ENCODE peak calls at places on chromosomes 16 and 17, in seven cellular contexts. E is IMR-90, V is HL-60, A is AG04450, F is lower lobe of right lung, Z is keratinocyte, N is HCT116. Y is an unnamed sample. For H3K27me3, the result is how much of the 10 kb centered on the place peaks cover.

GRCh38 chr17:10058924-10059683 is 139.3 kb downstream of the GAS7 start:
- DNase-seq in E (no peak), V (no peak), A (no peak), F (peak), Z (no peak), N (no peak), Y (no peak)

GRCh38 chr17:42405963-42406495 is 17.0 kb downstream of the CAVIN1 start:
- DNase-seq in E (peak), V (no peak), A (no peak), F (peak), Z (no peak), N (no peak), Y (peak)

GRCh38 chr16:66547101-66547989 is 2.6 kb downstream of the TK2 start:
- DNase-seq in E (no peak), V (no peak), A (no peak), F (no peak), Z (no peak), N (no peak), Y (no peak)

GRCh38 chr17:74201250-74201649 is 2.2 kb upstream of the RPL38 start:
- DNase-seq in E (peak), V (no peak), A (no peak), F (no peak), Z (no peak), N (no peak), Y (no peak)

GRCh38 chr16:48011888-48012658 is 143.7 kb downstream of the ABCC12 start:
- DNase-seq in E (no peak), V (no peak), A (no peak), F (no peak), Z (no peak), N (no peak), Y (no peak)

GRCh38 chr16:17062676-17063075 is 408.1 kb downstream of the XYLT1 start:
- DNase-seq in E (no peak), V (no peak), A (no peak), F (no peak), Z (no peak), N (no peak), Y (no peak)

GRCh38 chr17:28092109-28092508 is 49.6 kb downstream of the NLK start:
- DNase-seq in E (no peak), V (no peak), A (no peak), F (no peak), Z (no peak), N (no peak), Y (no peak)

GRCh38 chr17:55704412-55704811 is 18.3 kb downstream of the TMEM100 start:
- DNase-seq in E (no peak), V (no peak), A (no peak), F (no peak), Z (no peak), N (no peak), Y (no peak)

GRCh38 chr17:27491713-27492190 is 35.5 kb downstream of the KSR1 start:
- DNase-seq in E (no peak), V (no peak), A (no peak), F (no peak), Z (no peak), N (no peak), Y (no peak)

GRCh38 chr16:87074635-87075318 is 242.4 kb downstream of the C16orf95 start:
- DNase-seq in E (no peak), V (no peak), A (no peak), F (no peak), Z (no peak), N (no peak), Y (no peak)

GRCh38 chr16:67241008-67241900 is 6.0 kb downstream of the FHOD1 start:
- DNase-seq in E (peak), V (no peak), A (peak), F (peak), Z (peak), N (no peak), Y (no peak)

GRCh38 chr16:57859331-57859730 is 57.0 kb upstream of the KIFC3 start:
- DNase-seq in E (peak), V (no peak), A (no peak), F (no peak), Z (no peak), N (peak), Y (no peak)

GRCh38 chr17:4951486-4951885 is 567 bp downstream of the ENO3 start:
- DNase-seq in E (no peak), V (no peak), A (no peak), F (no peak), Z (no peak), N (no peak), Y (no peak)

GRCh38 chr16:68190745-68191510 is 45.0 kb downstream of the ESRP2 start:
- DNase-seq in E (peak), V (no peak), A (no peak), F (no peak), Z (no peak), N (no peak), Y (peak)

GRCh38 chr16:9219811-9220210 is 128.4 kb downstream of the HAPSTR1 start:
- DNase-seq in E (no peak), V (no peak), A (no peak), F (no peak), Z (no peak), N (no peak), Y (no peak)

GRCh38 chr16:74449470-74449869 is 28.2 kb upstream of the CLEC18B start:
- DNase-seq in E (peak), V (no peak), A (no peak), F (no peak), Z (peak), N (peak), Y (no peak)

GRCh38 chr17:80818871-80819270 is 172.8 kb upstream of the CHMP6 start:
- DNase-seq in E (no peak), V (no peak), A (no peak), F (no peak), Z (no peak), N (no peak), Y (peak)

GRCh38 chr17:65472602-65473001 is 88.8 kb downstream of the AXIN2 start:
- DNase-seq in E (no peak), V (no peak), A (no peak), F (peak), Z (no peak), N (no peak), Y (no peak)

GRCh38 chr17:51032850-51033249 is 87.8 kb downstream of the SPAG9 start:
- DNase-seq in E (peak), V (no peak), A (no peak), F (no peak), Z (no peak), N (no peak), Y (no peak)

GRCh38 chr16:28063047-28063521 is 430 bp downstream of the GSG1L start:
- DNase-seq in E (peak), V (peak), A (no peak), F (no peak), Z (no peak), N (no peak), Y (no peak)

GRCh38 chr17:15023589-15023988 is 241.5 kb downstream of the PMP22 start:
- DNase-seq in E (no peak), V (no peak), A (no peak), F (no peak), Z (no peak), N (no peak), Y (no peak)

GRCh38 chr16:50281391-50282009 is 15.1 kb downstream of the ADCY7 start:
- DNase-seq in E (no peak), V (no peak), A (no peak), F (peak), Z (no peak), N (no peak), Y (no peak)

GRCh38 chr16:5509794-5510193 is 412.2 kb upstream of the EEF2KMT start:
- DNase-seq in E (no peak), V (no peak), A (no peak), F (peak), Z (no peak), N (no peak), Y (no peak)

GRCh38 chr17:79859676-79860615 is 20.7 kb upstream of the CBX4 start:
- DNase-seq in E (no peak), V (no peak), A (no peak), F (peak), Z (no peak), N (no peak), Y (no peak)

GRCh38 chr16:85120006-85120340 is 7.7 kb upstream of the CIBAR2 start:
- DNase-seq in E (no peak), V (no peak), A (no peak), F (no peak), Z (no peak), N (no peak), Y (no peak)

GRCh38 chr16:22813223-22813945 is 578 bp upstream of the HS3ST2 start:
- DNase-seq in E (peak), V (peak), A (no peak), F (peak), Z (peak), N (no peak), Y (no peak)

GRCh38 chr17:9291912-9292562 is 270.7 kb downstream of the NTN1 start:
- DNase-seq in E (peak), V (no peak), A (peak), F (no peak), Z (no peak), N (no peak), Y (no peak)

GRCh38 chr16:52309761-52310416 is 237.1 kb downstream of the TOX3 start:
- DNase-seq in E (no peak), V (no peak), A (no peak), F (no peak), Z (no peak), N (no peak), Y (no peak)

GRCh38 chr17:73257516-73257915 is 4.2 kb downstream of the CPSF4L start:
- DNase-seq in E (no peak), V (no peak), A (no peak), F (no peak), Z (no peak), N (no peak), Y (no peak)

GRCh38 chr17:61574542-61575351 is 16.3 kb downstream of the NACA2 start:
- DNase-seq in E (peak), V (no peak), A (no peak), F (no peak), Z (no peak), N (peak), Y (no peak)

GRCh38 chr16:11418506-11418905 is 73.2 kb downstream of the RMI2 start:
- DNase-seq in E (no peak), V (no peak), A (no peak), F (no peak), Z (no peak), N (no peak), Y (no peak)

GRCh38 chr16:19114359-19115147 is 789 bp downstream of the ITPRIPL2 start:
- DNase-seq in E (peak), V (no peak), A (no peak), F (peak), Z (no peak), N (no peak), Y (no peak)

GRCh38 chr17:75876938-75877751 is 1.2 kb downstream of the TRIM47 start:
- DNase-seq in E (peak), V (no peak), A (peak), F (peak), Z (no peak), N (peak), Y (peak)
- H3K27me3 ChIP-seq in E (under half), V (under half), A (under half), F (under half), Z (under half), N (under half), Y (under half)

DNA sequence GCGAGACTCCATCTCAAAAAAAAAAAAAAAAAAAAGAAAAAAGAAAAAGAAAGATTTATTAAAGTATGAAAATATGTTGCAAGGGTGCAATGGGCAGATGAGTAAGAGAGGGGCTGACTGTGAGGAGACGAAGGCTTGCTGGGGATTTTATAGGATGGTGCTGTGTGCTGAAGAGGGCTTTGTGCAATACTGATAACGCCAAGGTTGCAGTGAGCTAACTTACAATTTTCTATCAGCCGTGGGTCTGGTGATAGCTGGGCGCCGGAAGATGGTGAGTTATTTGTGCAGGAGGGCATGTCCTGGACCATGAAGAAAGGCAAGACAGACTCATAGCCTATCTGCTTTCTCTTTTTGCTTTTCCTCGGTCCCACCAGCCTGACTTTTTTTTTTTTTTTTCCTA is 281.1 kb downstream of the MAP2K6 start:
- DNase-seq in E (no peak), V (no peak), A (no peak), F (no peak), Z (no peak), N (no peak), Y (no peak)
- H3K4me3 ChIP-seq in E (no peak), V (no peak), A (no peak), F (no peak), Z (no peak), N (no peak), Y (no peak)

DNA sequence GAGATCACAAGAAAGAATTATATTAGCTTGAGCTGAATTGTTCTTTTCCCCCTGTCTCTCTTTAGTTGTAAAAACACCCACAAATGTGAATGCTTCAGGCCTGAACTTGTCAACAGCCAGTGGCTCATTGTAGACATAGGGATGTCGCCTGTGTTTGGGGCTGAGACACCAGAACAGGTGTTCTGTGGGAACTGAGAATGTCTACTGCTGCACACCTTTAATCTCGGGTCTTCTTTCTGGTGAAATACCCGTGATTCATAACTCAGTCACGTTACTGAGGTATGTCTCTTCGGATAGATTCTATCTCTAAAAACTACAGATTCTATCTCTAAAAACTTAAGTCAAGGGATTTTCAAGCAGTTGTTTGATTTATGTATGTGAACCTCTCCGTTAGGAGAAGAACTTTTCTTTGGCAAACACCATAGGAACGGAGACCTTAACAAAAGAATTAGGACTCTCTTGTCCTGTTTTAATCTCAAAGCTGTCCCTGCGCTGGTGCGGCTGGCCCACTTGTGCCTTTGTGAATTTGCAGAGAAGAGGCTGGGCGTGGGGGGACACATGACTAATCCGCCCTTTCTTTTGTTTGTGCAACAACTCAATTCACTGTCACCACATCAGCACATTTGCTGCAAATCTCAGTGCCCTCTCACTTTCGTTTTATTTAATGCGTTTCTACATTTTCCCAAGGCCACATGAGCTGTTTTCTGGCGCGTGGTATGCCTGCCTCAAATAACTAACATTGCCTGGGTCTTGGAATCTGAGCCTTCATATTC is 643.0 kb downstream of the MAF start:
- DNase-seq in E (no peak), V (no peak), A (no peak), F (no peak), Z (no peak), N (no peak), Y (no peak)
- H3K27ac ChIP-seq in E (no peak), V (no peak), A (no peak), F (no peak), Z (no peak), N (no peak), Y (no peak)

DNA sequence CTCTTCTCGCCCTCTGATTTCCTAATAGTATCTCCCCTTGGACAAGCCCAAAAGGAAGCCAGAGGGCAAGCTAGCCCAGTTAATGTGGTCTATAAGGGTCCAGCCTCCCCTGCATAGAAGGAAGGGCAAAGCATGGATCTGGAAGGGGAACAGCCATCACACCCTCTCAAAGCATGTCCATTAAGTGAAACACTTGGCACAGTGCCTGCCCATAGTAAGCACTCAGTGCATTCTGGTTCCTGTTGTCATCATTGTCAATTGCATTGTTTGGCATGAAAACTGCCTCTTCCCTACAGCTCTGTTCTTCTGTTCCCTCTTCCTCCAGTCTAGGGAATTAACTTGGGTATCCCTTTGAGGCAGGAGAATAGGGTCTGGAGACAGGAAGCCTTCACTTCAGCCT is 81.5 kb downstream of the C17orf67 start:
- DNase-seq in E (peak), V (peak), A (no peak), F (no peak), Z (no peak), N (no peak), Y (no peak)
- H3K27me3 ChIP-seq in E (under half), V (under half), A (under half), F (under half), Z (under half), N (under half), Y (under half)

GRCh38 chr17:49986396-49987289 is 8.4 kb downstream of the DLX3 start:
- DNase-seq in E (no peak), V (no peak), A (no peak), F (no peak), Z (no peak), N (no peak), Y (peak)

GRCh38 chr17:49984283-49984682 is 10.7 kb downstream of the DLX3 start:
- DNase-seq in E (no peak), V (no peak), A (no peak), F (no peak), Z (no peak), N (no peak), Y (no peak)

GRCh38 chr17:49987290-49987585 is 7.8 kb downstream of the DLX3 start:
- DNase-seq in E (no peak), V (no peak), A (no peak), F (no peak), Z (no peak), N (no peak), Y (no peak)

GRCh38 chr17:49984776-49985175 is 10.2 kb downstream of the DLX3 start:
- DNase-seq in E (no peak), V (no peak), A (no peak), F (no peak), Z (no peak), N (no peak), Y (no peak)

GRCh38 chr17:49985310-49985990 is 9.6 kb downstream of the DLX3 start:
- DNase-seq in E (no peak), V (no peak), A (no peak), F (no peak), Z (no peak), N (no peak), Y (no peak)
- H3K4me3 ChIP-seq in E (no peak), V (no peak), A (no peak), F (no peak), Z (no peak), N (no peak), Y (no peak)

Y was measured in dorsolateral prefrontal cortex.